ENCODE peak calls at places on chromosomes 7 and 10, in four cellular contexts. Z is H9, J is IMR-90, T is H1. R is an unnamed sample.

GRCh38 chr10:78224602-78225001 is 190.9 kb downstream of the RPS24 start:
- DNase-seq in T (no peak), J (peak; percentile 83), Z (no peak), R (no peak)

GRCh38 chr10:18738835-18739234 is 79.6 kb downstream of the ARL5B start:
- DNase-seq in J (peak; percentile 76), T (no peak), Z (no peak), R (peak; percentile 9)

GRCh38 chr10:43689618-43689954 is 40.9 kb upstream of the ZNF32 start:
- DNase-seq in T (no peak), J (no peak), Z (peak; percentile 60), R (peak; percentile 41)

GRCh38 chr7:82343-83155 is 109.8 kb upstream of the FAM20C start:
- DNase-seq in Z (peak; percentile 73), J (no peak), T (no peak), R (no peak)

GRCh38 chr7:816751-817671 is 15.3 kb upstream of the SUN1 start:
- DNase-seq in T (no peak), J (no peak), Z (no peak), R (peak; percentile 55)

GRCh38 chr10:59879363-59879935 is 26.9 kb downstream of the CCDC6 start:
- DNase-seq in Z (no peak), T (no peak), J (no peak), R (no peak)

GRCh38 chr10:46520941-46521340 is 35.5 kb downstream of the GPRIN2 start:
- DNase-seq in Z (no peak), T (no peak), J (peak; percentile 62), R (no peak)

GRCh38 chr7:23123465-23123864 is 17.9 kb downstream of the KLHL7 start:
- DNase-seq in T (no peak), J (no peak), Z (no peak), R (no peak)

GRCh38 chr7:130417215-130417614 is 23.6 kb downstream of the CEP41 start:
- DNase-seq in J (no peak), Z (no peak), T (no peak), R (no peak)

GRCh38 chr7:67487316-67487715 is 490.7 kb downstream of the TYW1 start:
- DNase-seq in Z (no peak), T (no peak), J (no peak), R (no peak)

GRCh38 chr7:149027055-149027454 is 1.2 kb downstream of the PDIA4 start:
- DNase-seq in Z (no peak), J (no peak), T (no peak), R (no peak)

GRCh38 chr7:28435732-28436378 is 23.5 kb downstream of the CREB5 start:
- DNase-seq in T (no peak), Z (no peak), J (peak; percentile 48), R (no peak)

GRCh38 chr10:76397957-76398665 is 966.7 kb downstream of the LRMDA start:
- DNase-seq in Z (no peak), J (no peak), T (no peak), R (no peak)

GRCh38 chr7:81725003-81725402 is 44.8 kb downstream of the HGF start:
- DNase-seq in J (peak; percentile 77), Z (no peak), T (no peak), R (peak; percentile 41)

GRCh38 chr7:751826-752225 is 24.7 kb upstream of the PRKAR1B start:
- DNase-seq in Z (no peak), T (no peak), J (no peak), R (no peak)

GRCh38 chr7:34247468-34247867 is 342.1 kb downstream of the BMPER start:
- DNase-seq in Z (no peak), T (no peak), J (peak; percentile 33), R (no peak)

DNA sequence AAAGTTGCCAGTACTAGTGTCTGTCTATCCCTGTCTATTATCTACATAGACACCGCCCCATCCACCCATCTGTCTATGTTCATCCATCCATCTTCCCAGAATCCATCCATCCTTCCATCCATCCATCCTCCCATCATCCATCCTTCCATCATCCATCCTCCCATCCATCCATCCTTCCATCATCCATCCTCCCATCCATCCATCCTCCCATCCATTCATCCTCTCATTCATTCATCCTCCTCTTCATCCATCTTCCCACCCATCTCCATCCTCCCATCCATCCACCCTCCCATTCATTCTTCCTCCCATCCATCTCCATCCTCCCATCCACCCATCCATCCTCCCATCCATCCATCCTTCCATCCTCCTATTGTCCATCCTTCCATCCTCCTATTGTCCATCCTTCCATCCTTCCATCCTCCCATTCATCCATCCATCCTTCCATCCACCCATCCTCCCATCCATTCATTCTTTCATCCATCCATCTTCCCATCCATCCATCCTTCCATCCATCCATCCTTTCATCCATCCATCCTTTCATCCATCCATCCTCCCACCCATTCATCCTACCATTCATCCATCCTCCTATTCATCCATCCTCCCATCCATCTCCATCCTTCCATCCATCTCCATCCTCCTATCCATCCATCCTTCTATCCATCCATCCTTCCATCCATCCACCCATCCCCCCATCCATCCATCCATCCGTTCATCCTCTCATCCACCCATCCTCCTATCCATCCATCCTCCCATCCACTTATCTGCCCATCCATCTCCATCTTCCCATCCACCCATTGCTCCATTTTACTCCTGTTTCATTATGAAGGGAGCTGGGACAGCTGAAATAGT is 14.7 kb upstream of the LEP start:
- DNase-seq in J (no peak), Z (no peak), T (no peak), R (no peak)
- H3K56ac ChIP-seq in J (no peak overlapping the region), Z (no peak overlapping the region), T (no peak overlapping the region), R (no peak overlapping the region)

GRCh38 chr10:97333601-97334369 is 744 bp downstream of the FRAT2 start:
- DNase-seq in T (no peak), J (peak; percentile 45), Z (peak; percentile 56), R (peak; percentile 80)
- H2BK120ac ChIP-seq in T (no peak overlapping the region), J (no peak overlapping the region), Z (no peak overlapping the region), R (no peak overlapping the region)

GRCh38 chr10:122343936-122344335 is 30.6 kb upstream of the PLEKHA1 start:
- DNase-seq in T (no peak), J (no peak), Z (no peak), R (no peak)

GRCh38 chr10:122342293-122343134 is 32.0 kb upstream of the PLEKHA1 start:
- DNase-seq in T (peak; percentile 21), J (peak; percentile 51), Z (no peak), R (peak; percentile 58)

GRCh38 chr10:122341141-122341810 is 33.2 kb upstream of the PLEKHA1 start:
- DNase-seq in Z (no peak), J (no peak), T (no peak), R (no peak)

GRCh38 chr10:122344741-122345258 is 29.7 kb upstream of the PLEKHA1 start:
- DNase-seq in Z (no peak), J (peak; percentile 16), T (no peak), R (no peak)

DNA sequence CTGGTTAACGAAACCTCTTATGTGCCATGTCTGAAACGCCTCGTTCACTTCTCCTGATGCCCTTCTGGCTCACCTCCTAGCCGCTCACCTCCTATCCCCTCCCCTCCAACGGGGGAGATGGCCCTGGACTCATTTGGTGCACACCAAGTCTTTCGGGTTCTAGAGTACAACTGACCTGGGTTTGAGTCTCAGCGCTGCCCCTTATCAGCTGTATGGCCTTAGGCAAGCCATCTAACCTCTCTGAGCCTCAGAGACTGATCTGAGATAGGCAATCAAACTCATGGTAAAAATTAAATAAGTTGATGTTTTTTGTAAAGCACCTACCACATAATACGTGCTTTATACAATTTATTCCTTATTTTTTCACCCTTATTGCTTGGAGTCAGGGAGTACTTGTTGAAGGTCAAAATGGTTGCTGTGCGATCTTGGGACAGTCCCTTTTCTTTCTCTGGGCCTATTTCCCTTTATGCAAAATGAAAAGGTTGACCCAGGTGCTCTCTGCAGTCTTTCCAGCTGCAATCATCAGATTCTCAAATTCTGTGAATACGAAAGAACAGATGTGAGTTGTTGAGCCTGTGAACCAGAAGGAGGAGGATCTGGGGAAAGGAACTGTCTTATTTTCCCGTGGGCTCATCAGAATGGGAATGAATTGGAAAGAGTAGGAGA is 31.2 kb upstream of the PLEKHA1 start:
- DNase-seq in J (no peak), T (no peak), Z (no peak), R (no peak)
- H3K56ac ChIP-seq in J (no peak overlapping the region), T (no peak overlapping the region), Z (no peak overlapping the region), R (no peak overlapping the region)

DNA sequence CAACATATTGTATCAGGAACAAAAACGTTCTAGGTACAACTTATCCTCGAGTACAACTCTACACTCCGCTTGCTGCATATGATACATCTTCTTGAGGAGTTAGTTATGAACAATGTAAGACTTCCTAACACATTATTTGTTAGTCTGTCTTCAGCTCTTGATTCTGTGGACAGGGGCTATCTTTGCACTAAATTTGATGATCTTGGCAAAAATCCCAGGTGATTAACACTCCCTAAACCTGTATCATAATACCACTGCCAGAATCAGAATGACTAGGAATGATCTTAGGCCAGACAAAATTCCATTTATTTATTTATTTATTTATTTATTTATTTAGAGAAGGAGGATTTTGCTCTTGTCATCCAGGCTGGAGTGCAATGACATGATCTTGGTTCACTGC is 108.7 kb upstream of the AUTS2 start:
- DNase-seq in J (no peak), Z (no peak), T (no peak), R (no peak)
- H2BK120ac ChIP-seq in J (no peak overlapping the region), Z (no peak overlapping the region), T (no peak overlapping the region), R (no peak overlapping the region)

R was measured in mesendoderm.